ENCODE peak calls at places on chromosomes 2 and 18, in nine cellular contexts. L, N, O, W, T, U, C, A and Y are unnamed samples.
A peak's percentile ranks its signal among the peaks of the same experiment; 100 is the strongest.

GRCh38 chr2:46268986-46269385 is 28.2 kb upstream of the EPAS1 start:
- DNase-seq in U (no peak), O (no peak), C (no peak), A (no peak), L (no peak), N (no peak), W (no peak), T (no peak), Y (no peak)

GRCh38 chr2:102053096-102053495 is 61.3 kb downstream of the IL1R2 start:
- DNase-seq in A (no peak), L (no peak), T (no peak), O (no peak), W (no peak), C (no peak), U (no peak), N (no peak), Y (no peak)

GRCh38 chr18:3485153-3486149 is 35.5 kb downstream of the TGIF1 start:
- DNase-seq in U (no peak), O (no peak), L (no peak), W (no peak), N (no peak), A (no peak), T (no peak), C (no peak), Y (no peak)

GRCh38 chr2:28796620-28797019 is 14.0 kb upstream of the SPDYA start:
- DNase-seq in W (no peak), N (no peak), L (no peak), C (no peak), A (no peak), O (no peak), U (no peak), T (no peak), Y (no peak)

GRCh38 chr2:76256689-76257088 is 546.0 kb upstream of the GCFC2 start:
- DNase-seq in W (no peak), A (no peak), O (no peak), L (no peak), N (no peak), C (no peak), U (no peak), T (no peak), Y (no peak)

GRCh38 chr2:177554365-177554764 is 161.8 kb downstream of the AGPS start:
- DNase-seq in A (no peak), C (no peak), W (no peak), N (no peak), O (no peak), T (no peak), U (no peak), L (peak; percentile 30), Y (no peak)

GRCh38 chr2:234951386-234952269 is at the start of gene SH3BP4:
- DNase-seq in C (peak; percentile 76), N (no peak), O (peak; percentile 73), A (peak; percentile 88), T (peak; percentile 88), U (no peak), L (peak; percentile 55), W (peak; percentile 89), Y (peak; percentile 79)

GRCh38 chr2:232512557-232512956 is 7.6 kb upstream of the PRSS56 start:
- DNase-seq in W (no peak), U (no peak), A (no peak), L (no peak), O (no peak), N (no peak), C (no peak), T (no peak), Y (no peak)

GRCh38 chr2:181117176-181117925 is 136.9 kb downstream of the UBE2E3 start:
- DNase-seq in L (no peak), W (no peak), C (no peak), T (no peak), N (no peak), U (no peak), O (no peak), A (no peak), Y (no peak)

GRCh38 chr18:78688249-78688648 is 291.4 kb upstream of the SALL3 start:
- DNase-seq in N (no peak), U (no peak), L (no peak), O (no peak), W (no peak), A (no peak), C (no peak), T (no peak), Y (no peak)

GRCh38 chr2:32688511-32688910 is 60.7 kb downstream of the TTC27 start:
- DNase-seq in W (no peak), U (no peak), T (no peak), A (no peak), O (no peak), N (no peak), L (no peak), C (peak; percentile 29), Y (no peak)

GRCh38 chr2:151878655-151879563 is 50.7 kb upstream of the ARL5A start:
- DNase-seq in O (no peak), L (no peak), T (no peak), U (peak; percentile 29), N (no peak), C (peak; percentile 3), A (no peak), W (no peak), Y (peak; percentile 12)

GRCh38 chr18:45249306-45249705 is 366.0 kb upstream of the SLC14A2 start:
- DNase-seq in C (no peak), A (no peak), L (no peak), O (no peak), N (no peak), W (no peak), T (no peak), U (no peak), Y (no peak)

GRCh38 chr2:41129988-41130387 is 678.1 kb upstream of the SLC8A1 start:
- DNase-seq in A (no peak), L (no peak), N (no peak), O (no peak), W (no peak), T (no peak), U (no peak), C (no peak), Y (no peak)

GRCh38 chr2:101310591-101311389 is 2.3 kb upstream of the RNF149 start:
- DNase-seq in L (no peak), W (no peak), U (no peak), T (no peak), A (no peak), O (no peak), N (no peak), C (no peak), Y (no peak)

GRCh38 chr18:4207383-4207782 is 247.7 kb downstream of the DLGAP1 start:
- DNase-seq in O (no peak), C (no peak), T (no peak), L (no peak), W (no peak), U (no peak), A (no peak), N (no peak), Y (no peak)

GRCh38 chr2:85785027-85785822 is 31.4 kb downstream of the ATOH8 start:
- DNase-seq in O (no peak), T (no peak), C (no peak), N (peak; percentile 59), U (no peak), A (no peak), W (no peak), L (no peak), Y (no peak)

GRCh38 chr2:115910270-115910669 is 1467.8 kb downstream of the DPP10 start:
- DNase-seq in A (no peak), W (no peak), T (no peak), O (no peak), U (no peak), C (no peak), L (no peak), N (no peak), Y (peak; percentile 25)

GRCh38 chr2:104852161-104852689 is 1.7 kb upstream of the POU3F3 start:
- DNase-seq in A (no peak), U (no peak), L (no peak), O (no peak), N (no peak), T (no peak), W (no peak), C (no peak), Y (peak; percentile 18)
- H3K4me3 ChIP-seq in A (peak overlapping the region; percentile 59), U (peak overlapping the region; percentile 83), L (no peak overlapping the region), O (peak overlapping the region; percentile 43), N (peak overlapping the region; percentile 36), T (peak overlapping the region; percentile 62), W (peak overlapping the region; percentile 51), C (peak overlapping the region; percentile 29), Y (peak overlapping the region; percentile 69)

GRCh38 chr2:96819101-96819875 is 3.2 kb downstream of the CNNM3 start:
- DNase-seq in L (peak; percentile 76), W (no peak), C (no peak), O (no peak), N (no peak), T (peak; percentile 51), A (peak; percentile 89), U (no peak), Y (no peak)

GRCh38 chr2:96822786-96823185 is 6.7 kb downstream of the CNNM3 start:
- DNase-seq in T (no peak), O (no peak), C (no peak), N (no peak), L (no peak), A (no peak), W (no peak), U (no peak), Y (no peak)

GRCh38 chr2:96823203-96823602 is 7.1 kb downstream of the CNNM3 start:
- DNase-seq in C (no peak), W (no peak), T (no peak), L (no peak), U (no peak), O (no peak), N (no peak), A (no peak), Y (no peak)

GRCh38 chr2:96819876-96820511 is 3.9 kb downstream of the CNNM3 start:
- DNase-seq in A (no peak), U (no peak), T (no peak), C (no peak), O (no peak), N (no peak), W (no peak), L (no peak), Y (no peak)

GRCh38 chr2:96821113-96821512 is 5.0 kb downstream of the CNNM3 start:
- DNase-seq in U (no peak), L (no peak), C (no peak), A (no peak), O (no peak), W (no peak), T (no peak), N (no peak), Y (no peak)
- H3K4me3 ChIP-seq in U (no peak overlapping the region), L (no peak overlapping the region), C (no peak overlapping the region), A (no peak overlapping the region), O (no peak overlapping the region), W (no peak overlapping the region), T (no peak overlapping the region), N (no peak overlapping the region), Y (no peak overlapping the region)

GRCh38 chr2:25582079-25582830 is 91.1 kb downstream of the DTNB start:
- DNase-seq in O (no peak), U (no peak), A (no peak), C (no peak), W (no peak), N (no peak), L (no peak), T (no peak), Y (no peak)
- H3K4me3 ChIP-seq in O (no peak overlapping the region), U (no peak overlapping the region), A (no peak overlapping the region), C (no peak overlapping the region), W (no peak overlapping the region), N (no peak overlapping the region), L (no peak overlapping the region), T (no peak overlapping the region), Y (no peak overlapping the region)

DNA sequence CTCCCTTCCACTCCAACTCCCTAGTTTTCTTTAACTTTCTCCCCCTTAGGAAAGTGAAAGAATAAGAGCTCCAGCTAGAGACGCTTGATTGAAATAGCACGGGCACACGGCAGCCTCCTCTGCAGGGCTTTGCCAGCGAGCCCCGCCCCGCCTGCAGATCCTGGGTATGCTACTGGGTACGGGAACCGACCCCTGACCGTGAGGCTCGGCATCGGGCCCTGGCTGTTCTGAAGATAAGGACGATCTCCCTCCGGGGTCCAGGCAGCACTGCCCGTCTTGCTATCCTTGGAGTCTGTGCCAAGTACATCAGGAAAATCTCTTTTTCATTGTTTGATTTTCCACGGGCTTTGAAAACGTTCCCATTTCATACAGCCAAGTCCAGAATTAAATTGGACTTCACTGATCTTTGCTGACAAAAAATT is 284.5 kb downstream of the MTX2 start:
- DNase-seq in T (peak; percentile 54), C (peak; percentile 45), A (peak; percentile 68), W (peak; percentile 38), L (no peak), U (no peak), O (peak; percentile 63), N (no peak), Y (peak; percentile 51)
- H3K4me3 ChIP-seq in T (peak overlapping the region; percentile 68), C (peak overlapping the region; percentile 54), A (peak overlapping the region; percentile 52), W (peak overlapping the region; percentile 64), L (no peak overlapping the region), U (peak overlapping the region; percentile 57), O (peak overlapping the region; percentile 50), N (peak overlapping the region; percentile 50), Y (peak overlapping the region; percentile 14)